ENCODE peak calls at places on chromosomes 1 and 21, in ten cellular contexts. B, M, V, C, P, L, I, A, U and D are unnamed samples.

GRCh38 chr1:176939993-176940392 is 224.5 kb downstream of the ASTN1 start:
- DNase-seq in M (no peak), A (no peak), B (no peak), U (no peak), C (no peak), P (no peak), V (no peak), L (no peak), I (no peak), D (no peak)

GRCh38 chr1:57254006-57254405 is 169.9 kb downstream of the DAB1 start:
- DNase-seq in I (no peak), L (no peak), U (no peak), V (no peak), B (no peak), M (peak; percentile 60), A (no peak), C (no peak), P (peak; percentile 91), D (no peak)

GRCh38 chr1:76162254-76162653 is 87.7 kb downstream of the ST6GALNAC3 start:
- DNase-seq in U (no peak), V (no peak), C (no peak), P (no peak), A (no peak), M (no peak), I (no peak), L (no peak), B (no peak), D (no peak)

GRCh38 chr1:59552001-59552400 is 255.1 kb downstream of the FGGY start:
- DNase-seq in U (no peak), V (no peak), M (no peak), C (no peak), P (no peak), B (no peak), I (no peak), A (no peak), L (no peak), D (no peak)

GRCh38 chr1:200150721-200151120 is 123.2 kb downstream of the NR5A2 start:
- DNase-seq in B (peak; percentile 60), U (no peak), I (no peak), M (peak; percentile 85), L (no peak), V (peak; percentile 42), C (no peak), A (no peak), P (peak; percentile 74), D (peak; percentile 40)

GRCh38 chr1:59230622-59231021 is 66.3 kb upstream of the FGGY start:
- DNase-seq in V (no peak), M (no peak), P (peak; percentile 13), I (no peak), B (no peak), C (no peak), L (no peak), U (no peak), A (no peak), D (no peak)

GRCh38 chr1:65343286-65343685 is 33.9 kb downstream of the DNAJC6 start:
- DNase-seq in B (no peak), L (no peak), U (no peak), V (no peak), P (peak; percentile 38), C (no peak), I (no peak), M (peak; percentile 32), A (no peak), D (no peak)

GRCh38 chr1:203044546-203044975 is 18.3 kb downstream of the PPFIA4 start:
- DNase-seq in I (no peak), V (no peak), U (no peak), B (no peak), A (no peak), L (no peak), C (no peak), P (no peak), M (no peak), D (no peak)

GRCh38 chr1:59315529-59316433 is 18.9 kb downstream of the FGGY start:
- DNase-seq in M (no peak), I (no peak), U (no peak), V (no peak), L (no peak), A (no peak), P (peak; percentile 25), B (no peak), C (no peak), D (no peak)

GRCh38 chr1:118142546-118142945 is 42.5 kb downstream of the SPAG17 start:
- DNase-seq in I (no peak), A (no peak), M (no peak), B (no peak), C (no peak), V (no peak), P (no peak), L (no peak), U (no peak), D (no peak)

GRCh38 chr1:59669752-59670312 is 144.9 kb upstream of the HOOK1 start:
- DNase-seq in B (no peak), I (no peak), V (peak; percentile 33), A (no peak), U (peak; percentile 65), L (no peak), P (peak; percentile 52), C (peak; percentile 75), M (peak; percentile 48), D (peak; percentile 58)

GRCh38 chr21:27741736-27742135 is 774.8 kb upstream of the ADAMTS5 start:
- DNase-seq in A (no peak), I (no peak), C (no peak), P (no peak), M (no peak), L (no peak), U (no peak), B (no peak), V (no peak), D (no peak)

GRCh38 chr1:42551150-42551549 is 88.1 kb downstream of the CCDC30 start:
- DNase-seq in V (no peak), C (no peak), I (no peak), B (no peak), M (no peak), L (no peak), P (no peak), U (no peak), A (no peak), D (no peak)

GRCh38 chr1:46010611-46011010 is 121.8 kb downstream of the PIK3R3 start:
- DNase-seq in B (no peak), U (no peak), A (no peak), I (no peak), L (no peak), M (no peak), P (no peak), C (no peak), V (no peak), D (no peak)

GRCh38 chr1:48668339-48668738 is 108.4 kb downstream of the BEND5 start:
- DNase-seq in L (no peak), C (no peak), B (no peak), M (no peak), V (no peak), U (no peak), I (no peak), P (no peak), A (no peak), D (no peak)

GRCh38 chr1:80358141-80358540 is 1351.6 kb upstream of the ADGRL4 start:
- DNase-seq in A (no peak), U (no peak), P (no peak), C (no peak), I (no peak), L (no peak), B (no peak), M (no peak), V (no peak), D (no peak)

GRCh38 chr1:62530516-62531154 is 66.7 kb upstream of the ANGPTL3 start:
- DNase-seq in P (peak; percentile 36), B (no peak), M (peak; percentile 60), I (no peak), U (no peak), V (no peak), L (no peak), A (peak; percentile 6), C (peak; percentile 24), D (no peak)

GRCh38 chr1:244970236-244970652 is 105.9 kb upstream of the HNRNPU start:
- DNase-seq in I (no peak), B (no peak), U (peak; percentile 82), L (peak; percentile 87), V (peak; percentile 34), M (peak; percentile 84), A (peak; percentile 77), C (peak; percentile 71), P (peak; percentile 28), D (peak; percentile 38)